ENCODE peak calls at places on chromosomes 11 and 22, in seven cellular contexts. One of them, this sample, is unnamed.
A peak's percentile ranks its signal among the peaks of the same experiment; 100 is the strongest.

GRCh38 chr11:131688056-131688693 is 317.8 kb downstream of the NTM start:
- DNase-seq in NCI-H1436: peak; percentile 3
- DNase-seq in GM13977: peak; percentile 89
- DNase-seq in psoas muscle: peak; percentile 51
- DNase-seq in cerebellar cortex: peak; percentile 43
- DNase-seq in cerebellum: peak; percentile 78
- DNase-seq in KBM-7: peak; percentile 73
- DNase-seq in this sample: no peak

GRCh38 chr11:117023178-117023577 is 75.0 kb downstream of the SIK3 start:
- DNase-seq in NCI-H1436: no peak
- DNase-seq in GM13977: no peak
- DNase-seq in psoas muscle: no peak
- DNase-seq in cerebellar cortex: no peak
- DNase-seq in cerebellum: no peak
- DNase-seq in KBM-7: no peak
- DNase-seq in this sample: no peak

GRCh38 chr11:119764108-119764874 is 35.3 kb upstream of the NECTIN1 start:
- DNase-seq in NCI-H1436: no peak
- DNase-seq in GM13977: no peak
- DNase-seq in psoas muscle: peak; percentile 53
- DNase-seq in cerebellar cortex: peak; percentile 96
- DNase-seq in cerebellum: peak; percentile 94
- DNase-seq in KBM-7: no peak
- DNase-seq in this sample: peak; percentile 35

GRCh38 chr11:15117751-15118150 is 3.0 kb downstream of the INSC start:
- DNase-seq in NCI-H1436: no peak
- DNase-seq in GM13977: no peak
- DNase-seq in psoas muscle: no peak
- DNase-seq in cerebellar cortex: no peak
- DNase-seq in cerebellum: no peak
- DNase-seq in KBM-7: no peak
- DNase-seq in this sample: no peak

GRCh38 chr11:10309163-10310093 is 4.6 kb downstream of the ADM start:
- DNase-seq in NCI-H1436: no peak
- DNase-seq in GM13977: no peak
- DNase-seq in psoas muscle: peak; percentile 78
- DNase-seq in cerebellar cortex: peak; percentile 79
- DNase-seq in cerebellum: peak; percentile 68
- DNase-seq in KBM-7: no peak
- DNase-seq in this sample: no peak

GRCh38 chr11:47923667-47924066 is 56.7 kb upstream of the PTPRJ start:
- DNase-seq in NCI-H1436: no peak
- DNase-seq in GM13977: no peak
- DNase-seq in psoas muscle: peak; percentile 21
- DNase-seq in cerebellar cortex: no peak
- DNase-seq in cerebellum: no peak
- DNase-seq in KBM-7: no peak
- DNase-seq in this sample: no peak

GRCh38 chr11:15775051-15775541 is 581.2 kb downstream of the SOX6 start:
- DNase-seq in NCI-H1436: no peak
- DNase-seq in GM13977: no peak
- DNase-seq in psoas muscle: no peak
- DNase-seq in cerebellar cortex: no peak
- DNase-seq in cerebellum: no peak
- DNase-seq in KBM-7: no peak
- DNase-seq in this sample: no peak

GRCh38 chr22:27952779-27953178 is 33.7 kb upstream of the PITPNB start:
- DNase-seq in NCI-H1436: no peak
- DNase-seq in GM13977: no peak
- DNase-seq in psoas muscle: no peak
- DNase-seq in cerebellar cortex: no peak
- DNase-seq in cerebellum: no peak
- DNase-seq in KBM-7: no peak
- DNase-seq in this sample: no peak

GRCh38 chr11:32196137-32196536 is 105.3 kb downstream of the RCN1 start:
- DNase-seq in NCI-H1436: no peak
- DNase-seq in GM13977: no peak
- DNase-seq in psoas muscle: no peak
- DNase-seq in cerebellar cortex: no peak
- DNase-seq in cerebellum: no peak
- DNase-seq in KBM-7: no peak
- DNase-seq in this sample: no peak

GRCh38 chr11:19918302-19919049 is 205.8 kb downstream of the NAV2 start:
- DNase-seq in NCI-H1436: no peak
- DNase-seq in GM13977: no peak
- DNase-seq in psoas muscle: no peak
- DNase-seq in cerebellar cortex: no peak
- DNase-seq in cerebellum: no peak
- DNase-seq in KBM-7: no peak
- DNase-seq in this sample: no peak

GRCh38 chr11:67416416-67417335 is 1.2 kb downstream of the CARNS1 start:
- DNase-seq in NCI-H1436: peak; percentile 58
- DNase-seq in GM13977: no peak
- DNase-seq in psoas muscle: no peak
- DNase-seq in cerebellar cortex: no peak
- DNase-seq in cerebellum: no peak
- DNase-seq in KBM-7: peak; percentile 43
- DNase-seq in this sample: no peak

GRCh38 chr11:35927730-35928129 is 16.1 kb upstream of the LDLRAD3 start:
- DNase-seq in NCI-H1436: no peak
- DNase-seq in GM13977: no peak
- DNase-seq in psoas muscle: peak; percentile 87
- DNase-seq in cerebellar cortex: peak; percentile 35
- DNase-seq in cerebellum: peak; percentile 26
- DNase-seq in KBM-7: peak; percentile 20
- DNase-seq in this sample: peak; percentile 61

GRCh38 chr11:2779499-2779980 is 79.7 kb upstream of the KCNQ1OT1 start:
- DNase-seq in NCI-H1436: no peak
- DNase-seq in GM13977: no peak
- DNase-seq in psoas muscle: peak; percentile 17
- DNase-seq in cerebellar cortex: no peak
- DNase-seq in cerebellum: no peak
- DNase-seq in KBM-7: peak; percentile 11
- DNase-seq in this sample: no peak

GRCh38 chr11:67045314-67045713 is 11.3 kb upstream of the RHOD start:
- DNase-seq in NCI-H1436: no peak
- DNase-seq in GM13977: peak; percentile 69
- DNase-seq in psoas muscle: peak; percentile 50
- DNase-seq in cerebellar cortex: no peak
- DNase-seq in cerebellum: peak; percentile 66
- DNase-seq in KBM-7: no peak
- DNase-seq in this sample: no peak

GRCh38 chr11:78319453-78319955 is 98.1 kb downstream of the GAB2 start:
- DNase-seq in NCI-H1436: no peak
- DNase-seq in GM13977: no peak
- DNase-seq in psoas muscle: no peak
- DNase-seq in cerebellar cortex: no peak
- DNase-seq in cerebellum: no peak
- DNase-seq in KBM-7: no peak
- DNase-seq in this sample: no peak

GRCh38 chr22:43094085-43094484 is 4.9 kb upstream of the TTLL1 start:
- DNase-seq in NCI-H1436: no peak
- DNase-seq in GM13977: no peak
- DNase-seq in psoas muscle: peak; percentile 47
- DNase-seq in cerebellar cortex: no peak
- DNase-seq in cerebellum: no peak
- DNase-seq in KBM-7: peak; percentile 48
- DNase-seq in this sample: no peak

GRCh38 chr11:111696556-111696955 is 69.6 kb downstream of the PPP2R1B start:
- DNase-seq in NCI-H1436: no peak
- DNase-seq in GM13977: no peak
- DNase-seq in psoas muscle: no peak
- DNase-seq in cerebellar cortex: no peak
- DNase-seq in cerebellum: no peak
- DNase-seq in KBM-7: no peak
- DNase-seq in this sample: no peak

GRCh38 chr11:107467754-107468153 is 10.1 kb upstream of the CWF19L2 start:
- DNase-seq in NCI-H1436: no peak
- DNase-seq in GM13977: no peak
- DNase-seq in psoas muscle: no peak
- DNase-seq in cerebellar cortex: no peak
- DNase-seq in cerebellum: no peak
- DNase-seq in KBM-7: no peak
- DNase-seq in this sample: no peak

GRCh38 chr22:43996170-43996980 is 27.7 kb upstream of the PARVB start:
- DNase-seq in NCI-H1436: no peak
- DNase-seq in GM13977: peak; percentile 83
- DNase-seq in psoas muscle: peak; percentile 55
- DNase-seq in cerebellar cortex: peak; percentile 60
- DNase-seq in cerebellum: peak; percentile 68
- DNase-seq in KBM-7: peak; percentile 85
- DNase-seq in this sample: no peak

GRCh38 chr11:122981388-122982264 is at the start of gene BSX:
- DNase-seq in NCI-H1436: no peak
- DNase-seq in GM13977: peak; percentile 70
- DNase-seq in psoas muscle: peak; percentile 47
- DNase-seq in cerebellar cortex: no peak
- DNase-seq in cerebellum: no peak
- DNase-seq in KBM-7: peak; percentile 63
- DNase-seq in this sample: no peak

GRCh38 chr11:124899376-124900145 is 1.9 kb upstream of the ROBO4 start:
- DNase-seq in NCI-H1436: no peak
- DNase-seq in GM13977: no peak
- DNase-seq in psoas muscle: no peak
- DNase-seq in cerebellar cortex: no peak
- DNase-seq in cerebellum: no peak
- DNase-seq in KBM-7: no peak
- DNase-seq in this sample: no peak

GRCh38 chr11:15688351-15688792 is 573.6 kb downstream of the INSC start:
- DNase-seq in NCI-H1436: no peak
- DNase-seq in GM13977: no peak
- DNase-seq in psoas muscle: peak; percentile 29
- DNase-seq in cerebellar cortex: peak; percentile 19
- DNase-seq in cerebellum: peak; percentile 17
- DNase-seq in KBM-7: no peak
- DNase-seq in this sample: no peak

GRCh38 chr11:114416441-114416928 is 16.0 kb downstream of the RBM7 start:
- DNase-seq in NCI-H1436: no peak
- DNase-seq in GM13977: no peak
- DNase-seq in psoas muscle: no peak
- DNase-seq in cerebellar cortex: no peak
- DNase-seq in cerebellum: no peak
- DNase-seq in KBM-7: no peak
- DNase-seq in this sample: no peak

GRCh38 chr22:37052386-37053309 is 1.1 kb downstream of the KCTD17 start:
- DNase-seq in NCI-H1436: no peak
- DNase-seq in GM13977: no peak
- DNase-seq in psoas muscle: no peak
- DNase-seq in cerebellar cortex: no peak
- DNase-seq in cerebellum: no peak
- DNase-seq in KBM-7: no peak
- DNase-seq in this sample: no peak

GRCh38 chr11:12502950-12503579 is 125.7 kb downstream of the PARVA start:
- DNase-seq in NCI-H1436: no peak
- DNase-seq in GM13977: no peak
- DNase-seq in psoas muscle: no peak
- DNase-seq in cerebellar cortex: no peak
- DNase-seq in cerebellum: no peak
- DNase-seq in KBM-7: no peak
- DNase-seq in this sample: no peak

GRCh38 chr11:118149493-118149892 is 3.1 kb downstream of the SCN4B start:
- DNase-seq in NCI-H1436: no peak
- DNase-seq in GM13977: no peak
- DNase-seq in psoas muscle: no peak
- DNase-seq in cerebellar cortex: no peak
- DNase-seq in cerebellum: no peak
- DNase-seq in KBM-7: no peak
- DNase-seq in this sample: no peak